ENCODE peak calls at places on chromosomes 5 and 9, in nine cellular contexts. G is ovary, Y is breast epithelium, Q is PC-3, T is tibial artery, O is astrocyte of the spinal cord, F is adrenal gland, U is transverse colon, S is bronchial epithelial cell. E is an unnamed sample.

GRCh38 chr5:164375051-164375450 is 869.6 kb downstream of the MAT2B start:
- DNase-seq in F (no peak), S (peak), Y (no peak), U (no peak), G (no peak), Q (peak), T (no peak), O (peak), E (no peak)

GRCh38 chr9:123081824-123082223 is 48.4 kb downstream of the GPR21 start:
- DNase-seq in T (no peak), O (peak), S (peak), G (no peak), F (no peak), U (no peak), Q (peak), Y (no peak), E (no peak)

GRCh38 chr5:24816206-24816605 is 171.4 kb upstream of the CDH10 start:
- DNase-seq in O (peak), G (no peak), U (no peak), F (no peak), S (no peak), Q (no peak), T (no peak), Y (no peak), E (no peak)

GRCh38 chr9:136357326-136357725 is 6.2 kb downstream of the DNLZ start:
- DNase-seq in G (no peak), S (no peak), O (no peak), Q (no peak), T (no peak), U (no peak), Y (no peak), F (no peak), E (no peak)

GRCh38 chr9:99966720-99967119 is 60.3 kb downstream of the STX17 start:
- DNase-seq in Q (peak), G (no peak), O (peak), T (no peak), Y (no peak), U (no peak), F (peak), S (peak), E (no peak)

GRCh38 chr5:63409737-63410136 is 552.5 kb downstream of the HTR1A start:
- DNase-seq in S (no peak), U (no peak), F (no peak), T (no peak), Q (no peak), G (no peak), O (no peak), Y (no peak), E (no peak)

GRCh38 chr5:172901788-172902496 is 57.3 kb upstream of the RPL26L1 start:
- DNase-seq in S (peak), T (no peak), Y (no peak), G (peak), Q (peak), O (peak), U (no peak), F (no peak), E (no peak)

GRCh38 chr5:134584662-134585061 is 48.0 kb downstream of the SAR1B start:
- DNase-seq in G (no peak), O (no peak), T (no peak), U (no peak), Y (peak), S (no peak), F (no peak), Q (no peak), E (no peak)

GRCh38 chr5:80140496-80140895 is 105.3 kb downstream of the THBS4 start:
- DNase-seq in O (no peak), Y (no peak), F (peak), G (no peak), S (no peak), T (no peak), Q (no peak), U (no peak), E (peak)

GRCh38 chr5:147303251-147303650 is 68.4 kb downstream of the STK32A start:
- DNase-seq in S (peak), G (no peak), Y (no peak), O (peak), U (no peak), F (no peak), Q (peak), T (no peak), E (no peak)

GRCh38 chr9:30967484-30967883 is 1417.0 kb upstream of the ACO1 start:
- DNase-seq in O (peak), G (no peak), S (peak), F (no peak), T (no peak), Q (peak), Y (no peak), U (no peak), E (no peak)

GRCh38 chr9:94760646-94761045 is 34.1 kb downstream of the AOPEP start:
- DNase-seq in Q (no peak), F (no peak), O (no peak), Y (no peak), G (no peak), U (no peak), T (no peak), S (no peak), E (no peak)
- TF ChIP-seq CTCF in Q (no peak), F (no peak), O (no peak), Y (no peak), G (no peak), U (no peak), T (no peak), S (no peak), E (no peak)

GRCh38 chr9:115036691-115037090 is 81.3 kb downstream of the TNC start:
- DNase-seq in S (peak), T (no peak), Q (no peak), F (no peak), U (no peak), O (no peak), G (no peak), Y (no peak), E (no peak)

GRCh38 chr9:115032300-115032699 is 85.7 kb downstream of the TNC start:
- DNase-seq in Y (no peak), Q (no peak), F (no peak), O (no peak), T (no peak), G (no peak), U (no peak), S (no peak), E (no peak)

GRCh38 chr9:115034801-115035200 is 83.2 kb downstream of the TNC start:
- DNase-seq in G (no peak), O (peak), T (no peak), F (no peak), U (no peak), Y (no peak), S (peak), Q (no peak), E (no peak)

GRCh38 chr9:115035872-115036612 is 81.9 kb downstream of the TNC start:
- DNase-seq in O (peak), Y (no peak), T (no peak), F (no peak), S (peak), Q (no peak), G (no peak), U (no peak), E (no peak)

DNA sequence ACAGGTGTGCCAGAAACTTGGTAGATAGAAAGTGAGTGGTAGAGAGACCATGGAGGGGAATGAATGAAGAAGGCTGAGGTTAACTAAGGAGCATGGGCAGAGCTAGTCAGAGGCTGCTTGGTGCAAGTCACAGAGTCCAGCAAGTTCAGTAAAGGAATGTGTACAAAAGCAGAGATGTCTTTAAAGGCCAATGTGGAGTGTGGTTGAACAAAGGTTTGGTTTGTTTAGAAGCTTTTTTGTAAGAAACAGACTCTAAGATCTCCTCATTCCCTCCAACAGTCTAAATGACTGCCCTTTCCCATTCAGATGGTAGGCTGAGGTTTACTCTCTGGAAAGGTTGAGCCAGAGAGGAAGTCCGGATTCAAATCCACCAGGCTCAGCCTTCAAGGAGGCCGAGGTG is 84.2 kb downstream of the TNC start:
- DNase-seq in S (no peak), Q (no peak), Y (no peak), F (no peak), O (no peak), U (no peak), T (no peak), G (no peak), E (no peak)
- H3K4me3 ChIP-seq in S (no peak), Q (no peak), Y (no peak), F (no peak), O (no peak), U (no peak), T (no peak), G (no peak), E (no peak)

DNA sequence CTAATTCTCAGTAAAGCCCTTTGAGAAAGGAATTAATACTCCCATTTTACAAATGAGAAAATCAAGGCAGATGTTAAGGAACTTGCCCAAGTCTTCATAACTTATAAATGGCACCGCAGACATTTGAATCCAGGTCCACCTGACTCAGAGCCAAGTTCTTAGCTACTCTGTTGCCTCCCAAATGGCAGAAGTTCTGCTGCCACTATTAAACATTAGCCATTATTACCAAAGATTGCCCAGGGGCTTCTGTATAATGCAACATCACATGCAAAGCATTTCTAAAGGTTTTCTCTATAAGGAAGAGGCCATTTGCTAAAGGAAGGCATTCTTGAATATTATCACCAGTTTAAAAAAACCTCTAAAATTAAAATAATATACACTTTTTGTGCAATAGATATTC is 28.3 kb downstream of the TPD52L3 start:
- DNase-seq in G (no peak), O (no peak), U (no peak), Y (no peak), T (no peak), F (no peak), S (peak), Q (no peak), E (no peak)
- TF ChIP-seq CTCF in G (no peak), O (no peak), U (no peak), Y (no peak), T (no peak), F (no peak), S (no peak), Q (no peak), E (no peak)

GRCh38 chr5:142586552-142586951 is 99.3 kb downstream of the FGF1 start:
- DNase-seq in U (no peak), Q (no peak), Y (no peak), F (no peak), G (no peak), S (no peak), O (no peak), T (no peak), E (no peak)
- H3K4me3 ChIP-seq in U (no peak), Q (no peak), Y (no peak), F (no peak), G (no peak), S (no peak), O (no peak), T (no peak), E (no peak)

GRCh38 chr5:69364850-69365249 is 4.5 kb downstream of the AK6 start:
- DNase-seq in T (no peak), Q (no peak), S (peak), U (no peak), Y (no peak), O (no peak), F (no peak), G (no peak), E (no peak)

GRCh38 chr5:69372394-69372793 is 2.8 kb downstream of the RAD17 start:
- DNase-seq in O (no peak), Y (no peak), U (no peak), S (no peak), G (no peak), T (no peak), F (no peak), Q (no peak), E (no peak)

GRCh38 chr5:69367697-69368279 is 1.5 kb downstream of the AK6 start:
- DNase-seq in O (no peak), Q (peak), T (no peak), Y (no peak), U (no peak), S (no peak), G (no peak), F (no peak), E (no peak)

GRCh38 chr5:69368458-69369368 is 607 bp downstream of the AK6 start:
- DNase-seq in T (no peak), F (no peak), U (no peak), Y (no peak), Q (peak), G (no peak), S (peak), O (peak), E (no peak)

DNA sequence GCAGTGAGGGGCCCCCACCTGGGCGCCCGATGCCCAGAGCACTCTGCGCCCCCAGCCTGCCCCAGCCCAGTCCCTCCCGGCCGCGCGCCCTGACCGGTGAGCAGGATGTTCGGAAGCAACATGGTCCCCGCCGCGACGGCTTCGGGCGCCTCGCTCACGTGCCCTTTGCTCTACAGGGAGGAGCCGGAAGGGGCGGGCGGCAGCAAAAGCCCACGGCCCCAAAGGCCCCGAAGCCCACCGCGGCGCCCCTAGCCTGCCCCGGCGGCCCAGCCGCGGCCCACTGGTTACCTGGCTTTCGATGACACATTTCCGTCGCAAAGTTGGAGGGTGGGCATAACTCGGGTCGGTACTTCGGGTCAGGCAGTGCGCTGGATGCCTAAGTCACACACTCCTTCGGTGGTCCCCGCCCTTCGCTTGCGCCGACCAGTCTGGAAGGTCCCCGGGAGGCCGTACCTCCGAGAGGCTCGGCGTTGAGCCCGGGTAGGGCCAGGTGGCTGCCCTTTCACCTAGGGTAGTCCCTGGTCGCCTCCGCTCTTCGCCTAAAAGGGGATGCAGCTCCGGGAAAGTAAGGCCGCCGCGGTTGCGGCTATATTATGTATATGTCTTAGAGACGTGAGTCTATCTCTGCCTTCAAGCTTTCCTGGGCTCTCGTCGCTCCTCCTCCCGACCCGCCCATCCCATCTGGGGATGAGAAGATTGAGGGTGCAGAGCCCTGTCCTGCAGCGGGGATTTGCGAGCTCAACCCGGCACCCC is at the start of the genes AK6, RAD17 and TAF9:
- DNase-seq in O (peak), Y (peak), Q (peak), F (peak), G (peak), T (peak), U (peak), S (peak), E (peak)
- TF ChIP-seq CTCF in O (no peak), Y (no peak), Q (no peak), F (no peak), G (no peak), T (no peak), U (no peak), S (no peak), E (no peak)